ENCODE peak calls at places on chromosomes 2 and 18, in eight cellular contexts. One of them, this sample, is unnamed.

GRCh38 chr2:3488768-3489448 is 30.4 kb downstream of the ADI1 start:
- DNase-seq in amygdala: no peak
- DNase-seq in cardiac muscle cell: no peak
- DNase-seq in A549: no peak
- DNase-seq in upper lobe of right lung: peak
- DNase-seq in activated naive CD4-positive, alpha-beta T cell: no peak
- DNase-seq in HEK293T: no peak
- DNase-seq in astrocyte of the hippocampus: no peak
- DNase-seq in this sample: no peak

GRCh38 chr2:127698553-127699355 is 2.5 kb upstream of the SFT2D3 start:
- DNase-seq in activated naive CD4-positive, alpha-beta T cell: no peak
- DNase-seq in A549: no peak
- DNase-seq in astrocyte of the hippocampus: no peak
- DNase-seq in amygdala: no peak
- DNase-seq in HEK293T: no peak
- DNase-seq in upper lobe of right lung: no peak
- DNase-seq in cardiac muscle cell: no peak
- DNase-seq in this sample: no peak

GRCh38 chr2:173427887-173428683 is 73.4 kb downstream of the CDCA7 start:
- DNase-seq in activated naive CD4-positive, alpha-beta T cell: no peak
- DNase-seq in amygdala: no peak
- DNase-seq in cardiac muscle cell: peak
- DNase-seq in A549: no peak
- DNase-seq in upper lobe of right lung: no peak
- DNase-seq in astrocyte of the hippocampus: peak
- DNase-seq in HEK293T: no peak
- DNase-seq in this sample: peak

GRCh38 chr2:52862801-52863200 is 904.8 kb upstream of the CHAC2 start:
- DNase-seq in activated naive CD4-positive, alpha-beta T cell: no peak
- DNase-seq in HEK293T: no peak
- DNase-seq in upper lobe of right lung: no peak
- DNase-seq in A549: peak
- DNase-seq in cardiac muscle cell: no peak
- DNase-seq in amygdala: no peak
- DNase-seq in astrocyte of the hippocampus: no peak
- DNase-seq in this sample: no peak

GRCh38 chr2:132975490-132976105 is 305.6 kb upstream of the LYPD1 start:
- DNase-seq in upper lobe of right lung: no peak
- DNase-seq in cardiac muscle cell: no peak
- DNase-seq in amygdala: no peak
- DNase-seq in activated naive CD4-positive, alpha-beta T cell: no peak
- DNase-seq in A549: no peak
- DNase-seq in HEK293T: no peak
- DNase-seq in astrocyte of the hippocampus: peak
- DNase-seq in this sample: no peak

GRCh38 chr2:105604938-105605337 is 139.8 kb upstream of the NCK2 start:
- DNase-seq in HEK293T: no peak
- DNase-seq in amygdala: no peak
- DNase-seq in astrocyte of the hippocampus: peak
- DNase-seq in A549: no peak
- DNase-seq in cardiac muscle cell: peak
- DNase-seq in upper lobe of right lung: no peak
- DNase-seq in activated naive CD4-positive, alpha-beta T cell: no peak
- DNase-seq in this sample: no peak

GRCh38 chr18:67813380-67814028 is 297.0 kb upstream of the DSEL start:
- DNase-seq in cardiac muscle cell: peak
- DNase-seq in activated naive CD4-positive, alpha-beta T cell: no peak
- DNase-seq in HEK293T: no peak
- DNase-seq in astrocyte of the hippocampus: no peak
- DNase-seq in upper lobe of right lung: no peak
- DNase-seq in A549: no peak
- DNase-seq in amygdala: no peak
- DNase-seq in this sample: no peak

GRCh38 chr2:128472789-128473174 is 154.1 kb upstream of the HS6ST1 start:
- DNase-seq in A549: no peak
- DNase-seq in cardiac muscle cell: peak
- DNase-seq in activated naive CD4-positive, alpha-beta T cell: no peak
- DNase-seq in HEK293T: no peak
- DNase-seq in amygdala: no peak
- DNase-seq in astrocyte of the hippocampus: no peak
- DNase-seq in upper lobe of right lung: no peak
- DNase-seq in this sample: no peak

GRCh38 chr2:112627060-112628040 is 18.4 kb upstream of the SLC20A1 start:
- DNase-seq in cardiac muscle cell: peak
- DNase-seq in amygdala: no peak
- DNase-seq in activated naive CD4-positive, alpha-beta T cell: no peak
- DNase-seq in HEK293T: no peak
- DNase-seq in A549: peak
- DNase-seq in upper lobe of right lung: peak
- DNase-seq in astrocyte of the hippocampus: peak
- DNase-seq in this sample: peak

GRCh38 chr18:72107647-72108046 is 436.5 kb downstream of the CBLN2 start:
- DNase-seq in activated naive CD4-positive, alpha-beta T cell: no peak
- DNase-seq in astrocyte of the hippocampus: peak
- DNase-seq in amygdala: no peak
- DNase-seq in HEK293T: no peak
- DNase-seq in A549: peak
- DNase-seq in cardiac muscle cell: peak
- DNase-seq in upper lobe of right lung: no peak
- DNase-seq in this sample: no peak

GRCh38 chr2:218334531-218334930 is 22.1 kb upstream of the CATIP start:
- DNase-seq in A549: no peak
- DNase-seq in cardiac muscle cell: no peak
- DNase-seq in upper lobe of right lung: no peak
- DNase-seq in HEK293T: no peak
- DNase-seq in activated naive CD4-positive, alpha-beta T cell: no peak
- DNase-seq in astrocyte of the hippocampus: no peak
- DNase-seq in amygdala: no peak
- DNase-seq in this sample: no peak

GRCh38 chr2:105815401-105815800 is 70.7 kb downstream of the NCK2 start:
- DNase-seq in amygdala: no peak
- DNase-seq in astrocyte of the hippocampus: no peak
- DNase-seq in cardiac muscle cell: no peak
- DNase-seq in HEK293T: no peak
- DNase-seq in upper lobe of right lung: no peak
- DNase-seq in activated naive CD4-positive, alpha-beta T cell: no peak
- DNase-seq in A549: no peak
- DNase-seq in this sample: no peak

GRCh38 chr2:96868555-96869280 is 1.2 kb downstream of the SEMA4C start:
- DNase-seq in A549: peak
- DNase-seq in amygdala: no peak
- DNase-seq in HEK293T: peak
- DNase-seq in upper lobe of right lung: peak
- DNase-seq in activated naive CD4-positive, alpha-beta T cell: no peak
- DNase-seq in cardiac muscle cell: peak
- DNase-seq in astrocyte of the hippocampus: peak
- DNase-seq in this sample: peak

GRCh38 chr18:32010124-32010745 is 8.4 kb upstream of the RNF125 start:
- DNase-seq in cardiac muscle cell: no peak
- DNase-seq in activated naive CD4-positive, alpha-beta T cell: no peak
- DNase-seq in amygdala: no peak
- DNase-seq in astrocyte of the hippocampus: no peak
- DNase-seq in HEK293T: no peak
- DNase-seq in upper lobe of right lung: no peak
- DNase-seq in A549: no peak
- DNase-seq in this sample: no peak

GRCh38 chr2:241066893-241067341 is 35.2 kb downstream of the MTERF4 start:
- DNase-seq in amygdala: no peak
- DNase-seq in HEK293T: no peak
- DNase-seq in upper lobe of right lung: peak
- DNase-seq in A549: peak
- DNase-seq in activated naive CD4-positive, alpha-beta T cell: no peak
- DNase-seq in cardiac muscle cell: peak
- DNase-seq in astrocyte of the hippocampus: peak
- DNase-seq in this sample: no peak